ENCODE peak calls at places on chromosomes 12 and 14, in four cellular contexts. O, X, D and Q are unnamed samples.

GRCh38 chr12:88574278-88574677 is 6.0 kb downstream of the KITLG start:
- DNase-seq in D (no peak), X (no peak), O (no peak), Q (no peak)

GRCh38 chr14:72776701-72777255 is 117.1 kb downstream of the DPF3 start:
- DNase-seq in D (peak; percentile 91), O (no peak), X (no peak), Q (peak; percentile 42)

GRCh38 chr14:36316131-36316530 is 4.3 kb downstream of the MBIP start:
- DNase-seq in D (no peak), O (no peak), X (no peak), Q (no peak)

GRCh38 chr14:63632932-63633514 is 8.6 kb downstream of the WDR89 start:
- DNase-seq in O (peak; percentile 15), D (peak; percentile 9), X (no peak), Q (peak; percentile 7)

GRCh38 chr14:23183479-23183878 is at the start of gene SLC7A8:
- DNase-seq in X (peak; percentile 78), O (peak; percentile 49), D (no peak), Q (no peak)

GRCh38 chr12:123076604-123077297 is 74.1 kb downstream of the PITPNM2 start:
- DNase-seq in X (no peak), O (no peak), D (no peak), Q (no peak)

GRCh38 chr14:81169267-81169666 is 51.5 kb downstream of the GTF2A1 start:
- DNase-seq in O (no peak), X (no peak), D (no peak), Q (no peak)

GRCh38 chr14:102323102-102323501 is 3.6 kb downstream of the ZNF839 start:
- DNase-seq in D (peak; percentile 71), X (peak; percentile 52), O (no peak), Q (no peak)

GRCh38 chr12:11822071-11822818 is 172.8 kb downstream of the ETV6 start:
- DNase-seq in D (no peak), O (no peak), X (no peak), Q (no peak)

GRCh38 chr12:48869191-48869590 is 3.5 kb upstream of the RND1 start:
- DNase-seq in X (no peak), D (no peak), O (no peak), Q (no peak)

GRCh38 chr14:55519473-55520080 is 60.4 kb upstream of the KTN1 start:
- DNase-seq in O (no peak), X (no peak), D (no peak), Q (no peak)

GRCh38 chr14:44820230-44820964 is 141.3 kb downstream of the KLHL28 start:
- DNase-seq in D (no peak), X (peak; percentile 59), O (no peak), Q (no peak)

GRCh38 chr12:96368233-96368632 is 32.0 kb downstream of the CDK17 start:
- DNase-seq in D (no peak), O (no peak), X (no peak), Q (no peak)

GRCh38 chr14:76203086-76204001 is 51.6 kb downstream of the GPATCH2L start:
- DNase-seq in D (no peak), X (no peak), O (no peak), Q (no peak)

GRCh38 chr14:54683882-54684794 is 117.2 kb downstream of the SAMD4A start:
- DNase-seq in X (peak; percentile 69), O (no peak), D (no peak), Q (no peak)

GRCh38 chr12:3236345-3237153 is 159.4 kb downstream of the TSPAN9 start:
- DNase-seq in X (peak; percentile 52), D (peak; percentile 29), O (peak; percentile 63), Q (peak; percentile 56)

GRCh38 chr12:60231301-60231700 is 635.5 kb downstream of the SLC16A7 start:
- DNase-seq in X (no peak), O (no peak), D (no peak), Q (no peak)

GRCh38 chr14:44099752-44100462 is 407.2 kb downstream of the FSCB start:
- DNase-seq in X (no peak), O (no peak), D (no peak), Q (no peak)

GRCh38 chr12:55847033-55847432 is 4.3 kb upstream of the MMP19 start:
- DNase-seq in D (no peak), X (no peak), O (no peak), Q (no peak)

GRCh38 chr12:26285401-26285800 is 90.0 kb downstream of the SSPN start:
- DNase-seq in X (no peak), O (no peak), D (no peak), Q (no peak)

GRCh38 chr14:103593577-103593976 is 30.8 kb downstream of the COA8 start:
- DNase-seq in D (no peak), X (no peak), O (no peak), Q (no peak)

GRCh38 chr14:91388551-91388975 is 29.1 kb downstream of the CCDC88C start:
- DNase-seq in X (no peak), O (no peak), D (no peak), Q (no peak)

GRCh38 chr12:53868516-53868986 is 70.1 kb upstream of the HOXC13 start:
- DNase-seq in O (peak; percentile 15), X (no peak), D (no peak), Q (no peak)

GRCh38 chr14:67557118-67557517 is 24.0 kb downstream of the PLEKHH1 start:
- DNase-seq in O (no peak), D (peak; percentile 67), X (no peak), Q (no peak)

GRCh38 chr12:98418357-98419075 is 96.9 kb upstream of the TMPO start:
- DNase-seq in X (peak; percentile 55), O (no peak), D (no peak), Q (peak; percentile 50)

GRCh38 chr12:12786716-12787601 is 1.5 kb downstream of the APOLD1 start:
- DNase-seq in O (peak; percentile 96), X (peak; percentile 71), D (peak; percentile 32), Q (peak; percentile 90)

DNA sequence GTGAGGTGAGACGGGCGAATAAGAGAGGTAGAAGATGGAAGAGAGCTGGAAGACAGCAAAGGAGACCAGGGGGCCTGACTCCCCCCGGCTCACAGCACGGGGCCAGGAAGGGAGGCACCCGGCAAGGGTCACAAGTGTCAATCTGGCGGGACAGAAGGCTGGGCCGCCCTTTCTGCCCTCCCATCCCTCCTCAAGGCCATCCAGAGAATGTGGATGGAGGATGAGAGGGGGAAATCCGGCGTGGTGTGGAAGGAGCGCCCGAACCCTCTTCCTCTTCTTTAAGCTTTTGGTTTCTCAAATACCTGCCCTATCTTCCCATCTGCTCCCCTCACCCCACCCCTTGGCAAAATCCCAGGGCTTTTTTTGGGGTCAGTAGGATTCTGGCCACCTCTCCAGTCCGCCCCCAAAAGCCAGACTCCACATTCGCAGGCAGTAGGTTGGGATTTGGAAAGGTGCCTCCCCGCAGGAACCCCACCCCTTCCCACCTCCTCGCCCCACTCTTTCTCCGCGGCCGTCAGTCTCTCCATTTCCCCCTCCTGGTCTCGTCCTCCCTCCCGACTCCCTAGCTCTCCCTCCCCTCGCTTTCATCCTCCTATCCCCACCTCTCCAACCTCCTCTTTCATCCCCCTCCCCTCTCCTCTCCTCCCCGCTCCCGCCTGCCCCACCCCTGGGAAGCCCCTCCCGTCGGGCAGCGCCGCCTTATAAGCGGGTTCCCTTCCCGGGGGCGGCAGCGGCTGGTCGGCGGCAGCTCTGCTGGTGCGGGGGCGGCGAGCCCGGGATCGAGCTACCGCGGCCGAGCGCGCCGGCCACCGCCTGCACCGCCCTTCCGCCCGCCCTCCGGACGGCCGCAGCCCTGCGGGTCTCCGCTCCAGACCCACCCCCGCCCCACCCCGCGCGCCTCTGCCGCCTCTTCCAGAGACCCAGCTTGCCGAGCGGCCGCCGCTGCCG is at the start of gene PTMS:
- DNase-seq in X (peak; percentile 86), D (peak; percentile 41), O (peak; percentile 58), Q (peak; percentile 74)
- TF ChIP-seq ELF4 in X (no peak), D (no peak), O (no peak), Q (no peak)

DNA sequence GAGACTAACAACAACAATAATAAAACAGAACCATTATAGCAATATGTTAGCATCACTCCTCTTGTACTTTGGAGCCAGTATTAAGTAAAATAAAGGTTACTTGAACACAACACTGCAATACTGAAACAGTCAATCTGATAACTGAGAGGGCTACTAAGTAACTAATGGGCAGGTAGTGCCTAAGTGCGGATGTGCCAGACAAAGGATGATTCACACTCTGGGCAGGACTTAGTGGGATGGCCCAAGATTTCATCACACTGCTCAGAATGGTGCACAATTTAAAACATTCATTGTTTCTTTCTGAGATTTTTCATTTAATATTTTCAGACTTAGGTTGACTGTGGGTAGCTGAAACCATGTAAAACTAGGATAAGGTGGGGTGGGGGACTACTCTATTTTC is 131.9 kb upstream of the CAND1 start:
- DNase-seq in O (no peak), X (no peak), D (no peak), Q (no peak)
- TF ChIP-seq ELF4 in O (no peak), X (no peak), D (no peak), Q (no peak)

GRCh38 chr14:100281286-100282082 is 24.8 kb downstream of the SLC25A29 start:
- DNase-seq in O (no peak), X (no peak), D (no peak), Q (no peak)

GRCh38 chr14:100279133-100279532 is 27.1 kb downstream of the SLC25A29 start:
- DNase-seq in O (no peak), X (no peak), D (peak; percentile 65), Q (no peak)

GRCh38 chr14:100282083-100282350 is 24.2 kb downstream of the SLC25A29 start:
- DNase-seq in D (no peak), O (no peak), X (no peak), Q (no peak)

GRCh38 chr14:100279563-100279962 is 26.7 kb downstream of the SLC25A29 start:
- DNase-seq in D (no peak), O (no peak), X (no peak), Q (no peak)

DNA sequence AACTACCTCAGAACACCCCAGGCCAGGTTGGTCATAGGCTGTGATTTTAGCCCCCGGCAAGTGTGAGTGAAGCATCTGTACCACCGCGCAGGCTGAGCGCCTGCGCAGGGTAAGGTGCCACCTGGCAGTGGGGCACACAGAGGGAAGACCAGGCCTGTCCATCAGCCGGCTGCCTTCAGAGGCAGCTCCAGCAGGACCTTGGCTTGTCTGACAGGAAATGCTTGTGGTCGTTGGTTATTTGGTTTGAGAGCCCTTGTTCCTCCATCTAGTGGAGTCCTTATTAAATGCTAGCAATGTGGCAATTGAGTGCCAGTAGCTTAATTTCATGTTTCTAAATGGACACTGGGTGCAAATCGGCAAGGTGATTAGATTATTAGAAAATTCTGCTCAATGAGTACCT is 27.5 kb downstream of the SLC25A29 start:
- DNase-seq in D (peak; percentile 40), X (no peak), O (no peak), Q (no peak)
- TF ChIP-seq ELF4 in D (no peak), X (no peak), O (no peak), Q (no peak)

DNA sequence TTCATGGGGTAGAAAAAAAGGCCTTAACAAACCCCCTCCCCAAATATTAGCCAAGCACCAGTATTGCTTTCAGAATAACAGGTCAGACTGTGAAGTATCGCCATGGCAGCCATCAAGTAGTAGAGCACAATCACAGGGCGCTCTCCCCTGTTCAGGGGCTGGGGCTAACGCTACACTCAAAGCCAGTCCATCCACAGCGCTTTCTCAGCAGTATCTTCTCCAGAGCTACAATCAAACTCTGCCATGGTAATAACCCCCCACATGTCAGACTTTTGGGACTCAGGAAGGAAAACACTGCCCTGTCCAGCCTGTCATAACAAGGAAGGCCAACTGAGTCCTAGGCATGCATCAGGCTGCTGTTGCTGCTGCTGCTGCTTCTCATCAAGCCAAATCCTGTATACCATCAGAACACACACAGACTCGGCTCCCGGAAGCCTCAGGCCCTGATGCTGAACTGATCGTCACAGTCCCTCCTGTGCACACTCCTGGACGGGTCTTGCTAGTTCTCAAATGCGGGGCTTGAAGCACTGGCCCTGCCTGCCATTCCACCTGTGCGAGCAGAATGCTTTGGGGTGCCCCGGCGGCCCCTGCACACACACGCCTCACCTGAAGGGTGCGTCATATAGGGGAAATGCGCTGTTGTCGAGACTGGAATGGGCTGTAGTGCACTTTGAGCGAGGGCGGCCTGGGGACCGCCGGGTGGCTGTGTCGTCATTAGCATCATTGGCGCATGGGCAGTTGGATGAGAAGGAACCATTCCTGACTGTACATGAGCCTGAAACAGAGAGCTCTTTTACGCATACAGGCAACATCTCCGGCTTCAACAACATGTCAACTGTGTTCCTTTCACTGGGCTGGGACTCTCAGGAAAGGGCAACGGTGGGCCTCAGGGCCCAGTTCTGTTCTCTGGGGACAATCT is 47.6 kb downstream of the SH2B3 start:
- DNase-seq in D (no peak), O (no peak), X (no peak), Q (no peak)
- TF ChIP-seq ELF4 in D (no peak), O (no peak), X (no peak), Q (no peak)